ENCODE peak calls at places on chromosomes 16 and 17, in ten cellular contexts. One of them, this sample, is unnamed.

GRCh38 chr17:44375196-44376017 is 11.8 kb upstream of the FAM171A2 start:
- DNase-seq in activated naive CD4-positive, alpha-beta T cell treated with anti-CD3 and anti-CD28 coated beads, Interleukin-2, amount 10 ng/mL, durations not matched to agents 7 days and 5 days: no peak
- DNase-seq in germinal center: no peak
- DNase-seq in breast epithelium: no peak
- DNase-seq in T-helper 2 cell: no peak
- DNase-seq in activated CD4-positive, alpha-beta T cell treated with anti-CD3 and anti-CD28 coated beads, Interleukin-2, amount 50 U/mL, for 1 hour: no peak
- DNase-seq in stomach: no peak
- DNase-seq in kidney tubule cell: no peak
- DNase-seq in NCI-H774: no peak
- DNase-seq in CD4-positive, alpha-beta T cell: no peak
- DNase-seq in this sample: no peak

GRCh38 chr16:371729-372521 is 1.6 kb upstream of the MRPL28 start:
- DNase-seq in activated naive CD4-positive, alpha-beta T cell treated with anti-CD3 and anti-CD28 coated beads, Interleukin-2, amount 10 ng/mL, durations not matched to agents 7 days and 5 days: no peak
- DNase-seq in germinal center: no peak
- DNase-seq in breast epithelium: no peak
- DNase-seq in T-helper 2 cell: no peak
- DNase-seq in activated CD4-positive, alpha-beta T cell treated with anti-CD3 and anti-CD28 coated beads, Interleukin-2, amount 50 U/mL, for 1 hour: no peak
- DNase-seq in stomach: no peak
- DNase-seq in kidney tubule cell: no peak
- DNase-seq in NCI-H774: no peak
- DNase-seq in CD4-positive, alpha-beta T cell: no peak
- DNase-seq in this sample: no peak

GRCh38 chr16:3044708-3045107 is 1.7 kb upstream of the MMP25 start:
- DNase-seq in activated naive CD4-positive, alpha-beta T cell treated with anti-CD3 and anti-CD28 coated beads, Interleukin-2, amount 10 ng/mL, durations not matched to agents 7 days and 5 days: no peak
- DNase-seq in germinal center: no peak
- DNase-seq in breast epithelium: no peak
- DNase-seq in T-helper 2 cell: no peak
- DNase-seq in activated CD4-positive, alpha-beta T cell treated with anti-CD3 and anti-CD28 coated beads, Interleukin-2, amount 50 U/mL, for 1 hour: no peak
- DNase-seq in stomach: no peak
- DNase-seq in kidney tubule cell: no peak
- DNase-seq in NCI-H774: no peak
- DNase-seq in CD4-positive, alpha-beta T cell: no peak
- DNase-seq in this sample: no peak

GRCh38 chr17:76173474-76173873 is 32.4 kb upstream of the FOXJ1 start:
- DNase-seq in activated naive CD4-positive, alpha-beta T cell treated with anti-CD3 and anti-CD28 coated beads, Interleukin-2, amount 10 ng/mL, durations not matched to agents 7 days and 5 days: no peak
- DNase-seq in germinal center: no peak
- DNase-seq in breast epithelium: no peak
- DNase-seq in T-helper 2 cell: no peak
- DNase-seq in activated CD4-positive, alpha-beta T cell treated with anti-CD3 and anti-CD28 coated beads, Interleukin-2, amount 50 U/mL, for 1 hour: no peak
- DNase-seq in stomach: no peak
- DNase-seq in kidney tubule cell: no peak
- DNase-seq in NCI-H774: no peak
- DNase-seq in CD4-positive, alpha-beta T cell: no peak
- DNase-seq in this sample: no peak

GRCh38 chr16:89325861-89326471 is 108.5 kb downstream of the ZNF778 start:
- DNase-seq in activated naive CD4-positive, alpha-beta T cell treated with anti-CD3 and anti-CD28 coated beads, Interleukin-2, amount 10 ng/mL, durations not matched to agents 7 days and 5 days: no peak
- DNase-seq in germinal center: no peak
- DNase-seq in breast epithelium: no peak
- DNase-seq in T-helper 2 cell: no peak
- DNase-seq in activated CD4-positive, alpha-beta T cell treated with anti-CD3 and anti-CD28 coated beads, Interleukin-2, amount 50 U/mL, for 1 hour: no peak
- DNase-seq in stomach: peak; percentile 72
- DNase-seq in kidney tubule cell: peak; percentile 70
- DNase-seq in NCI-H774: no peak
- DNase-seq in CD4-positive, alpha-beta T cell: no peak
- DNase-seq in this sample: peak; percentile 83

GRCh38 chr17:4038076-4038475 is 73.8 kb upstream of the ATP2A3 start:
- DNase-seq in activated naive CD4-positive, alpha-beta T cell treated with anti-CD3 and anti-CD28 coated beads, Interleukin-2, amount 10 ng/mL, durations not matched to agents 7 days and 5 days: no peak
- DNase-seq in germinal center: no peak
- DNase-seq in breast epithelium: no peak
- DNase-seq in T-helper 2 cell: no peak
- DNase-seq in activated CD4-positive, alpha-beta T cell treated with anti-CD3 and anti-CD28 coated beads, Interleukin-2, amount 50 U/mL, for 1 hour: no peak
- DNase-seq in stomach: no peak
- DNase-seq in kidney tubule cell: no peak
- DNase-seq in NCI-H774: no peak
- DNase-seq in CD4-positive, alpha-beta T cell: no peak
- DNase-seq in this sample: no peak

GRCh38 chr16:85781685-85782370 is 17.5 kb downstream of the EMC8 start:
- DNase-seq in activated naive CD4-positive, alpha-beta T cell treated with anti-CD3 and anti-CD28 coated beads, Interleukin-2, amount 10 ng/mL, durations not matched to agents 7 days and 5 days: no peak
- DNase-seq in germinal center: no peak
- DNase-seq in breast epithelium: peak; percentile 82
- DNase-seq in T-helper 2 cell: no peak
- DNase-seq in activated CD4-positive, alpha-beta T cell treated with anti-CD3 and anti-CD28 coated beads, Interleukin-2, amount 50 U/mL, for 1 hour: no peak
- DNase-seq in stomach: peak; percentile 85
- DNase-seq in kidney tubule cell: no peak
- DNase-seq in NCI-H774: no peak
- DNase-seq in CD4-positive, alpha-beta T cell: no peak
- DNase-seq in this sample: peak; percentile 29

GRCh38 chr17:29210879-29211278 is 30.7 kb upstream of the MYO18A start:
- DNase-seq in activated naive CD4-positive, alpha-beta T cell treated with anti-CD3 and anti-CD28 coated beads, Interleukin-2, amount 10 ng/mL, durations not matched to agents 7 days and 5 days: no peak
- DNase-seq in germinal center: no peak
- DNase-seq in breast epithelium: no peak
- DNase-seq in T-helper 2 cell: no peak
- DNase-seq in activated CD4-positive, alpha-beta T cell treated with anti-CD3 and anti-CD28 coated beads, Interleukin-2, amount 50 U/mL, for 1 hour: no peak
- DNase-seq in stomach: no peak
- DNase-seq in kidney tubule cell: no peak
- DNase-seq in NCI-H774: no peak
- DNase-seq in CD4-positive, alpha-beta T cell: no peak
- DNase-seq in this sample: no peak

GRCh38 chr16:17303101-17303500 is 167.7 kb downstream of the XYLT1 start:
- DNase-seq in activated naive CD4-positive, alpha-beta T cell treated with anti-CD3 and anti-CD28 coated beads, Interleukin-2, amount 10 ng/mL, durations not matched to agents 7 days and 5 days: no peak
- DNase-seq in germinal center: peak; percentile 73
- DNase-seq in breast epithelium: no peak
- DNase-seq in T-helper 2 cell: no peak
- DNase-seq in activated CD4-positive, alpha-beta T cell treated with anti-CD3 and anti-CD28 coated beads, Interleukin-2, amount 50 U/mL, for 1 hour: no peak
- DNase-seq in stomach: peak; percentile 53
- DNase-seq in kidney tubule cell: no peak
- DNase-seq in NCI-H774: no peak
- DNase-seq in CD4-positive, alpha-beta T cell: no peak
- DNase-seq in this sample: no peak

GRCh38 chr17:79659376-79659775 is 48.5 kb upstream of the RBFOX3 start:
- DNase-seq in activated naive CD4-positive, alpha-beta T cell treated with anti-CD3 and anti-CD28 coated beads, Interleukin-2, amount 10 ng/mL, durations not matched to agents 7 days and 5 days: no peak
- DNase-seq in germinal center: no peak
- DNase-seq in breast epithelium: no peak
- DNase-seq in T-helper 2 cell: no peak
- DNase-seq in activated CD4-positive, alpha-beta T cell treated with anti-CD3 and anti-CD28 coated beads, Interleukin-2, amount 50 U/mL, for 1 hour: no peak
- DNase-seq in stomach: no peak
- DNase-seq in kidney tubule cell: no peak
- DNase-seq in NCI-H774: no peak
- DNase-seq in CD4-positive, alpha-beta T cell: no peak
- DNase-seq in this sample: no peak

GRCh38 chr17:50848039-50848438 is 12.7 kb downstream of the WFIKKN2 start:
- DNase-seq in activated naive CD4-positive, alpha-beta T cell treated with anti-CD3 and anti-CD28 coated beads, Interleukin-2, amount 10 ng/mL, durations not matched to agents 7 days and 5 days: no peak
- DNase-seq in germinal center: no peak
- DNase-seq in breast epithelium: no peak
- DNase-seq in T-helper 2 cell: no peak
- DNase-seq in activated CD4-positive, alpha-beta T cell treated with anti-CD3 and anti-CD28 coated beads, Interleukin-2, amount 50 U/mL, for 1 hour: no peak
- DNase-seq in stomach: no peak
- DNase-seq in kidney tubule cell: no peak
- DNase-seq in NCI-H774: no peak
- DNase-seq in CD4-positive, alpha-beta T cell: no peak
- DNase-seq in this sample: no peak

GRCh38 chr17:75105269-75106080 is 4.3 kb upstream of the ARMC7 start:
- DNase-seq in activated naive CD4-positive, alpha-beta T cell treated with anti-CD3 and anti-CD28 coated beads, Interleukin-2, amount 10 ng/mL, durations not matched to agents 7 days and 5 days: peak; percentile 54
- DNase-seq in germinal center: peak; percentile 60
- DNase-seq in breast epithelium: no peak
- DNase-seq in T-helper 2 cell: no peak
- DNase-seq in activated CD4-positive, alpha-beta T cell treated with anti-CD3 and anti-CD28 coated beads, Interleukin-2, amount 50 U/mL, for 1 hour: peak; percentile 26
- DNase-seq in stomach: peak; percentile 85
- DNase-seq in kidney tubule cell: peak; percentile 63
- DNase-seq in NCI-H774: peak; percentile 78
- DNase-seq in CD4-positive, alpha-beta T cell: no peak
- DNase-seq in this sample: peak; percentile 47

GRCh38 chr17:5364156-5364555 is 55.3 kb downstream of the NUP88 start:
- DNase-seq in activated naive CD4-positive, alpha-beta T cell treated with anti-CD3 and anti-CD28 coated beads, Interleukin-2, amount 10 ng/mL, durations not matched to agents 7 days and 5 days: no peak
- DNase-seq in germinal center: no peak
- DNase-seq in breast epithelium: no peak
- DNase-seq in T-helper 2 cell: no peak
- DNase-seq in activated CD4-positive, alpha-beta T cell treated with anti-CD3 and anti-CD28 coated beads, Interleukin-2, amount 50 U/mL, for 1 hour: no peak
- DNase-seq in stomach: no peak
- DNase-seq in kidney tubule cell: peak; percentile 7
- DNase-seq in NCI-H774: no peak
- DNase-seq in CD4-positive, alpha-beta T cell: no peak
- DNase-seq in this sample: peak; percentile 69

GRCh38 chr16:85157372-85157771 is 45.1 kb upstream of the CIBAR2 start:
- DNase-seq in activated naive CD4-positive, alpha-beta T cell treated with anti-CD3 and anti-CD28 coated beads, Interleukin-2, amount 10 ng/mL, durations not matched to agents 7 days and 5 days: no peak
- DNase-seq in germinal center: no peak
- DNase-seq in breast epithelium: no peak
- DNase-seq in T-helper 2 cell: no peak
- DNase-seq in activated CD4-positive, alpha-beta T cell treated with anti-CD3 and anti-CD28 coated beads, Interleukin-2, amount 50 U/mL, for 1 hour: no peak
- DNase-seq in stomach: no peak
- DNase-seq in kidney tubule cell: no peak
- DNase-seq in NCI-H774: no peak
- DNase-seq in CD4-positive, alpha-beta T cell: no peak
- DNase-seq in this sample: no peak